ENCODE peak calls at places on chromosomes 4 and X, in seven cellular contexts. R is epithelial cell of esophagus; X is left kidney; W is iPS-NIHi11; P is GM04504; I is stimulated activated naive B cell treated with anti-CD40 and anti-IgM and Interleukin-4, amounts not matched to agents 10 μg/mL and 1 μg/mL and 100 μg/mL, for 72 hours; B is mucosa of descending colon. F is an unnamed sample.

GRCh38 chrX:24145340-24146186 is 4.0 kb upstream of the ZFX start:
- DNase-seq in R (peak; percentile 50), P (no peak), I (no peak), X (no peak), B (no peak), W (no peak), F (peak; percentile 47)

GRCh38 chr4:65669008-65669971 is 999 bp downstream of the EPHA5 start:
- DNase-seq in I (no peak), R (no peak), W (no peak), B (no peak), X (peak; percentile 50), P (no peak), F (peak; percentile 66)

GRCh38 chr4:85430226-85430625 is 44.7 kb upstream of the ARHGAP24 start:
- DNase-seq in P (no peak), I (no peak), R (no peak), X (no peak), W (no peak), B (no peak), F (no peak)

GRCh38 chr4:90441770-90442169 is 314.6 kb downstream of the CCSER1 start:
- DNase-seq in B (no peak), I (no peak), X (no peak), R (peak; percentile 61), W (no peak), P (no peak), F (no peak)

GRCh38 chr4:182768821-182769220 is 148.4 kb downstream of the DCTD start:
- DNase-seq in B (no peak), P (no peak), I (no peak), W (no peak), X (no peak), R (peak; percentile 45), F (no peak)

GRCh38 chr4:5751073-5751917 is 40.3 kb downstream of the EVC start:
- DNase-seq in R (peak; percentile 59), W (peak; percentile 8), X (no peak), B (no peak), P (peak; percentile 90), I (no peak), F (no peak)

GRCh38 chr4:139916041-139916440 is 237.9 kb downstream of the MAML3 start:
- DNase-seq in R (no peak), P (no peak), B (no peak), W (no peak), I (no peak), X (no peak), F (no peak)

GRCh38 chrX:153882086-153882498 is 3.9 kb downstream of the L1CAM start:
- DNase-seq in P (no peak), B (no peak), W (no peak), R (no peak), I (no peak), X (no peak), F (no peak)

GRCh38 chr4:61336488-61336887 is 136.4 kb downstream of the ADGRL3 start:
- DNase-seq in W (no peak), I (no peak), R (no peak), P (no peak), X (no peak), B (no peak), F (peak; percentile 89)

GRCh38 chrX:119638725-119639471 is 32.7 kb upstream of the NKRF start:
- DNase-seq in X (no peak), P (no peak), I (peak; percentile 61), W (no peak), R (peak; percentile 35), B (no peak), F (no peak)